ENCODE peak calls at places on chromosomes 11 and 22, in six cellular contexts. F is bronchial epithelial cell, M is fibroblast of lung, K is brain microvascular endothelial cell, E is ovary, C is psoas muscle. I is an unnamed sample. For H3K27me3, the result is how much of the 10 kb centered on the place peaks cover.

GRCh38 chr11:64529559-64530520 is 61.2 kb upstream of the SLC22A12 start:
- DNase-seq in F (no peak), M (no peak), K (no peak), E (no peak), C (no peak), I (peak)

GRCh38 chr22:45278125-45278524 is 6.6 kb upstream of the UPK3A start:
- DNase-seq in F (no peak), M (no peak), K (no peak), E (no peak), C (no peak), I (no peak)

GRCh38 chr11:36233226-36233625 is 56.0 kb downstream of the COMMD9 start:
- DNase-seq in F (no peak), M (peak), K (peak), E (no peak), C (no peak), I (no peak)

GRCh38 chr22:41229730-41230398 is 10.9 kb downstream of the CHADL start:
- DNase-seq in F (no peak), M (no peak), K (no peak), E (no peak), C (no peak), I (no peak)

GRCh38 chr11:75525433-75526191 is at the start of gene GDPD5:
- DNase-seq in F (peak), M (peak), K (peak), E (peak), C (peak), I (peak)

GRCh38 chr11:128689946-128690745 is 3.7 kb upstream of the FLI1 start:
- DNase-seq in F (no peak), M (no peak), K (no peak), E (no peak), C (no peak), I (no peak)

GRCh38 chr11:128463386-128463829 is 124.0 kb downstream of the ETS1 start:
- DNase-seq in F (peak), M (peak), K (peak), E (no peak), C (no peak), I (peak)

GRCh38 chr11:78265326-78265725 is 76.6 kb downstream of the USP35 start:
- DNase-seq in F (no peak), M (no peak), K (no peak), E (no peak), C (no peak), I (no peak)

GRCh38 chr11:86672007-86672621 is at the start of gene ME3:
- DNase-seq in F (no peak), M (peak), K (no peak), E (peak), C (peak), I (peak)

GRCh38 chr11:126332221-126332711 is 23.2 kb upstream of the ST3GAL4 start:
- DNase-seq in F (peak), M (peak), K (peak), E (peak), C (peak), I (peak)

GRCh38 chr22:30187726-30188407 is 58.7 kb downstream of the LIF start:
- DNase-seq in F (no peak), M (peak), K (no peak), E (no peak), C (no peak), I (no peak)

GRCh38 chr22:21026783-21027692 is 5.3 kb downstream of the SLC7A4 start:
- DNase-seq in F (peak), M (peak), K (peak), E (peak), C (no peak), I (no peak)

GRCh38 chr11:809287-810039 is at the start of gene RPLP2:
- DNase-seq in F (peak), M (peak), K (peak), E (peak), C (peak), I (peak)

GRCh38 chr11:74701351-74701750 is 29.9 kb downstream of the CHRDL2 start:
- DNase-seq in F (no peak), M (no peak), K (no peak), E (no peak), C (no peak), I (no peak)

GRCh38 chr22:46737976-46738641 is at the start of gene CERK:
- DNase-seq in F (no peak), M (peak), K (no peak), E (peak), C (peak), I (peak)

GRCh38 chr11:64759722-64760719 is at the start of gene PYGM:
- DNase-seq in F (no peak), M (peak), K (peak), E (peak), C (peak), I (peak)

GRCh38 chr11:27460571-27460970 is 12.0 kb downstream of the LGR4 start:
- DNase-seq in F (no peak), M (no peak), K (no peak), E (no peak), C (no peak), I (no peak)

GRCh38 chr11:65459552-65459951 is 37.0 kb downstream of the NEAT1 start:
- DNase-seq in F (no peak), M (no peak), K (no peak), E (peak), C (no peak), I (no peak)

GRCh38 chr11:128506999-128507591 is 80.3 kb downstream of the ETS1 start:
- DNase-seq in F (peak), M (peak), K (peak), E (peak), C (peak), I (peak)

GRCh38 chr11:33704240-33705002 is 3.8 kb upstream of the C11orf91 start:
- DNase-seq in F (no peak), M (no peak), K (no peak), E (no peak), C (no peak), I (no peak)

GRCh38 chr11:65488273-65489058 is 10.4 kb upstream of the MALAT1 start:
- DNase-seq in F (peak), M (peak), K (peak), E (peak), C (peak), I (peak)

GRCh38 chr22:43155789-43156188 is 4.4 kb downstream of the TSPO start:
- DNase-seq in F (no peak), M (no peak), K (no peak), E (no peak), C (no peak), I (no peak)

GRCh38 chr22:26570126-26570525 is 19.8 kb downstream of the TPST2 start:
- DNase-seq in F (no peak), M (peak), K (no peak), E (no peak), C (no peak), I (no peak)

GRCh38 chr11:15406952-15407351 is 292.2 kb downstream of the INSC start:
- DNase-seq in F (no peak), M (no peak), K (no peak), E (no peak), C (no peak), I (no peak)

GRCh38 chr11:77129069-77129840 is 1.2 kb downstream of the MYO7A start:
- DNase-seq in F (no peak), M (no peak), K (no peak), E (no peak), C (no peak), I (no peak)

GRCh38 chr11:62856333-62856910 is 17.0 kb upstream of the WDR74 start:
- DNase-seq in F (no peak), M (no peak), K (no peak), E (no peak), C (no peak), I (no peak)

GRCh38 chr11:63747006-63747405 is 21.6 kb downstream of the ZFTA start:
- DNase-seq in F (peak), M (no peak), K (no peak), E (no peak), C (no peak), I (no peak)

GRCh38 chr11:110973401-110973980 is 261.3 kb upstream of the ARHGAP20 start:
- DNase-seq in F (no peak), M (no peak), K (no peak), E (no peak), C (no peak), I (no peak)

GRCh38 chr11:67371549-67372231 is 1.7 kb downstream of the CLCF1 start:
- DNase-seq in F (peak), M (peak), K (peak), E (no peak), C (no peak), I (peak)
- TF ChIP-seq CTCF in F (peak), M (peak), K (peak), E (no peak), C (peak), I (peak)

DNA sequence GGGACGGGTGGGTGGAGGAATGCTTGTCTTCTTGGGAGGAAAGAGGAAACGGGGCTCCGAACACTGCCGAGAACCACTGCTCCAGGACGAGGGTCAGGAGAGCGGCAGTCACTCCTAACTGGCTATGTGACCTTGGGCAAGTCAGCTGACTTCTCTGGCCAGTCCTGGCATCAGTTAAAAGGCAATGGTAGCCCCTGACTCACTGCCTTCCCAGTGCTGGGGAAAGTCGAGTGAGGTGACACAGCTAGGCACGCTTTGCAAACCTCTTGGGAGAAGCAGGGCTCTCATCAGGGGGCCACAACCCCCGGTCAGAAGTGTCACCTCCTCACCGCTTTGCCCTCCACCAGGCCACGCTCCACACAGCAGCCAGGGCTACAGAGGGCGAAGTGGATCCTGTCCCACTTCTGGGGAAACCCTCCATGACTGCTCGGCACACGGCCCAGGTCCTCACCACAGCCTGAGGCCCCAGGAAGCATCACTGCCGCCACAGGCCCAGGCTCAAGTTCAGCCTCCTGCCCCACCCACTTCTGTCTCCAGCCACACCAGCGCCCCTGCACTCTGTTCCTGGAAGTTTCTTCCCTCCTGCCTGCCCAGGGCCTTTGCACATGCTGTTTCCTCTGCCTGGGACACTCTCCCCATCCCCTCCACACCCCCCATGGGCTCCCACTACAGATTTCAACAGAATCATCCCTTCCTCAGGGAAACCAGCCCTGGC is 16.3 kb downstream of the IL2RB start:
- DNase-seq in F (no peak), M (peak), K (no peak), E (no peak), C (no peak), I (no peak)
- H3K4me3 ChIP-seq in F (no peak), M (no peak), K (no peak), E (no peak), C (no peak), I (no peak)

GRCh38 chr22:32920032-32920628 is 118.6 kb downstream of the TIMP3 start:
- DNase-seq in F (no peak), M (peak), K (no peak), E (peak), C (peak), I (peak)
- H3K27me3 ChIP-seq in F (under half), M (under half), K (under half), E (under half), C (under half), I (under half)

GRCh38 chr11:8070417-8071101 is 10.5 kb upstream of the TUB start:
- DNase-seq in F (peak), M (peak), K (peak), E (no peak), C (no peak), I (no peak)
- TF ChIP-seq CTCF in F (no peak), M (peak), K (peak), E (no peak), C (peak), I (peak)

GRCh38 chr22:24145446-24146189 is 35.7 kb upstream of the SUSD2 start:
- DNase-seq in F (no peak), M (no peak), K (no peak), E (no peak), C (no peak), I (no peak)
- H3K4me3 ChIP-seq in F (no peak), M (no peak), K (no peak), E (no peak), C (no peak), I (no peak)

I was measured in tibial artery.